ENCODE peak calls at places on chromosomes 12 and 14, in ten cellular contexts. H, I, W, F, D, A, V, G, J and K are unnamed samples. For H3K27me3, the result is how much of the 10 kb centered on the place peaks cover.

GRCh38 chr14:71966528-71966927 is 34.3 kb downstream of the RGS6 start:
- DNase-seq in H (no peak), I (no peak), W (no peak), F (no peak), D (no peak), A (no peak), V (no peak), G (no peak), J (no peak), K (no peak)

GRCh38 chr12:6367065-6367968 is 8.0 kb downstream of the SCNN1A start:
- DNase-seq in H (no peak), I (peak), W (no peak), F (no peak), D (no peak), A (no peak), V (no peak), G (no peak), J (no peak), K (no peak)

GRCh38 chr14:99595034-99595433 is 9.0 kb downstream of the CCDC85C start:
- DNase-seq in H (no peak), I (no peak), W (no peak), F (no peak), D (no peak), A (no peak), V (no peak), G (no peak), J (no peak), K (peak)

GRCh38 chr14:76953196-76953945 is 75.1 kb downstream of the IRF2BPL start:
- DNase-seq in H (peak), I (peak), W (peak), F (peak), D (peak), A (peak), V (peak), G (peak), J (peak), K (peak)

GRCh38 chr14:94675036-94675435 is 62.8 kb downstream of the SERPINA3 start:
- DNase-seq in H (no peak), I (no peak), W (peak), F (no peak), D (no peak), A (no peak), V (no peak), G (no peak), J (no peak), K (no peak)

GRCh38 chr12:48881652-48882324 is 16.1 kb upstream of the RND1 start:
- DNase-seq in H (no peak), I (no peak), W (no peak), F (no peak), D (no peak), A (no peak), V (no peak), G (no peak), J (no peak), K (no peak)

GRCh38 chr12:42587564-42588307 is 1.8 kb downstream of the PRICKLE1 start:
- DNase-seq in H (no peak), I (no peak), W (no peak), F (no peak), D (no peak), A (no peak), V (no peak), G (no peak), J (no peak), K (no peak)

GRCh38 chr14:101962503-101962874 is 1.9 kb upstream of the DYNC1H1 start:
- DNase-seq in H (peak), I (no peak), W (peak), F (no peak), D (peak), A (peak), V (peak), G (no peak), J (peak), K (no peak)

GRCh38 chr14:68733086-68733621 is 59.7 kb downstream of the ZFP36L1 start:
- DNase-seq in H (no peak), I (no peak), W (no peak), F (no peak), D (peak), A (no peak), V (no peak), G (no peak), J (peak), K (no peak)

GRCh38 chr14:58077621-58078020 is 74.4 kb downstream of the ARMH4 start:
- DNase-seq in H (no peak), I (no peak), W (no peak), F (peak), D (no peak), A (peak), V (no peak), G (peak), J (no peak), K (no peak)

GRCh38 chr12:57430117-57430930 is 519 bp downstream of the R3HDM2 start:
- DNase-seq in H (no peak), I (peak), W (no peak), F (peak), D (peak), A (peak), V (no peak), G (no peak), J (peak), K (no peak)

GRCh38 chr12:76003263-76003640 is 28.3 kb downstream of the PHLDA1 start:
- DNase-seq in H (no peak), I (no peak), W (no peak), F (peak), D (no peak), A (no peak), V (no peak), G (no peak), J (no peak), K (no peak)

GRCh38 chr12:52027085-52027843 is 20.5 kb downstream of the TAMALIN start:
- DNase-seq in H (no peak), I (no peak), W (peak), F (no peak), D (no peak), A (no peak), V (no peak), G (no peak), J (no peak), K (no peak)

GRCh38 chr14:30995674-30996073 is 29.8 kb upstream of the AP4S1 start:
- DNase-seq in H (no peak), I (no peak), W (no peak), F (no peak), D (no peak), A (no peak), V (no peak), G (no peak), J (no peak), K (no peak)

GRCh38 chr12:56522486-56523193 is 1.0 kb downstream of the RBMS2 start:
- DNase-seq in H (no peak), I (no peak), W (no peak), F (peak), D (no peak), A (peak), V (no peak), G (no peak), J (peak), K (no peak)

GRCh38 chr14:97056086-97056485 is 258.9 kb downstream of the VRK1 start:
- DNase-seq in H (no peak), I (no peak), W (no peak), F (peak), D (no peak), A (no peak), V (no peak), G (no peak), J (no peak), K (no peak)

GRCh38 chr12:16399110-16399509 is 51.7 kb downstream of the MGST1 start:
- DNase-seq in H (no peak), I (no peak), W (no peak), F (no peak), D (no peak), A (no peak), V (no peak), G (no peak), J (no peak), K (no peak)

GRCh38 chr12:16880864-16881285 is 274.9 kb upstream of the LMO3 start:
- DNase-seq in H (no peak), I (no peak), W (no peak), F (peak), D (no peak), A (no peak), V (peak), G (no peak), J (no peak), K (no peak)

GRCh38 chr14:68526420-68527105 is 266.3 kb downstream of the ZFP36L1 start:
- DNase-seq in H (no peak), I (no peak), W (no peak), F (no peak), D (no peak), A (peak), V (no peak), G (no peak), J (no peak), K (no peak)

GRCh38 chr14:90489306-90489705 is 92.5 kb downstream of the CALM1 start:
- DNase-seq in H (no peak), I (no peak), W (no peak), F (no peak), D (no peak), A (no peak), V (no peak), G (no peak), J (no peak), K (no peak)

GRCh38 chr12:91778938-91779400 is 366.7 kb downstream of the BTG1 start:
- DNase-seq in H (peak), I (no peak), W (peak), F (no peak), D (peak), A (peak), V (peak), G (peak), J (peak), K (peak)

GRCh38 chr12:108099778-108100177 is 29.3 kb upstream of the WSCD2 start:
- DNase-seq in H (no peak), I (no peak), W (no peak), F (no peak), D (no peak), A (no peak), V (no peak), G (no peak), J (no peak), K (no peak)

GRCh38 chr14:22797017-22797917 is 18.0 kb downstream of the SLC7A7 start:
- DNase-seq in H (no peak), I (no peak), W (no peak), F (peak), D (no peak), A (no peak), V (no peak), G (no peak), J (no peak), K (no peak)

GRCh38 chr14:24078146-24078545 is 6.8 kb downstream of the CPNE6 start:
- DNase-seq in H (no peak), I (no peak), W (no peak), F (no peak), D (no peak), A (no peak), V (no peak), G (no peak), J (no peak), K (no peak)

GRCh38 chr14:74983343-74983742 is 19.4 kb upstream of the EIF2B2 start:
- DNase-seq in H (no peak), I (no peak), W (no peak), F (no peak), D (no peak), A (no peak), V (no peak), G (no peak), J (peak), K (no peak)

GRCh38 chr12:46108721-46109120 is 118.3 kb upstream of the SCAF11 start:
- DNase-seq in H (no peak), I (no peak), W (no peak), F (no peak), D (no peak), A (no peak), V (no peak), G (no peak), J (no peak), K (peak)

GRCh38 chr14:49549881-49550280 is 36.3 kb downstream of the RPS29 start:
- DNase-seq in H (no peak), I (no peak), W (no peak), F (peak), D (no peak), A (peak), V (no peak), G (peak), J (peak), K (no peak)

GRCh38 chr14:55386037-55386798 is 25.4 kb downstream of the ATG14 start:
- DNase-seq in H (no peak), I (no peak), W (no peak), F (no peak), D (no peak), A (no peak), V (peak), G (no peak), J (no peak), K (no peak)

GRCh38 chr12:65741662-65742480 is 82.4 kb upstream of the HMGA2 start:
- DNase-seq in H (no peak), I (no peak), W (no peak), F (peak), D (no peak), A (peak), V (peak), G (no peak), J (no peak), K (peak)

GRCh38 chr14:37384870-37385596 is 187.3 kb downstream of the MIPOL1 start:
- DNase-seq in H (no peak), I (no peak), W (no peak), F (peak), D (no peak), A (no peak), V (no peak), G (no peak), J (no peak), K (no peak)

GRCh38 chr14:88379706-88380343 is 5.6 kb upstream of the SPATA7 start:
- DNase-seq in H (no peak), I (no peak), W (no peak), F (peak), D (no peak), A (no peak), V (no peak), G (no peak), J (no peak), K (no peak)

GRCh38 chr14:94342334-94342934 is 19.3 kb upstream of the SERPINA6 start:
- DNase-seq in H (peak), I (no peak), W (peak), F (no peak), D (peak), A (peak), V (peak), G (peak), J (peak), K (no peak)

GRCh38 chr12:121598672-121599287 is 18.0 kb upstream of the KDM2B start:
- DNase-seq in H (no peak), I (no peak), W (no peak), F (no peak), D (no peak), A (no peak), V (no peak), G (no peak), J (no peak), K (no peak)

GRCh38 chr14:103618999-103619398 is 10.0 kb upstream of the KLC1 start:
- DNase-seq in H (no peak), I (no peak), W (no peak), F (no peak), D (no peak), A (peak), V (no peak), G (no peak), J (peak), K (no peak)

GRCh38 chr12:104496336-104496735 is 39.6 kb downstream of the CHST11 start:
- DNase-seq in H (no peak), I (no peak), W (no peak), F (no peak), D (no peak), A (no peak), V (no peak), G (no peak), J (no peak), K (no peak)
- H3K4me3 ChIP-seq in H (no peak), I (no peak), W (no peak), F (no peak), D (no peak), A (no peak), V (no peak), G (no peak), J (no peak), K (no peak)

GRCh38 chr12:12033589-12034223 is 37.0 kb upstream of the BCL2L14 start:
- DNase-seq in H (no peak), I (no peak), W (no peak), F (no peak), D (no peak), A (no peak), V (no peak), G (no peak), J (no peak), K (no peak)
- TF ChIP-seq CTCF in H (no peak), I (peak), W (peak), F (no peak), D (no peak), A (no peak), V (no peak), G (no peak), J (no peak), K (no peak)

GRCh38 chr12:54967461-54967860 is 17.1 kb downstream of the TESPA1 start:
- DNase-seq in H (no peak), I (no peak), W (no peak), F (no peak), D (no peak), A (no peak), V (peak), G (no peak), J (peak), K (no peak)
- H3K27me3 ChIP-seq in H (half or more), I (under half), W (under half), F (under half), D (under half), A (under half), V (under half), G (under half), J (under half), K (under half)

GRCh38 chr12:72285861-72286260 is 13.7 kb downstream of the TRHDE start:
- DNase-seq in H (no peak), I (no peak), W (no peak), F (no peak), D (no peak), A (no peak), V (no peak), G (no peak), J (no peak), K (no peak)
- H3K4me3 ChIP-seq in H (no peak), I (no peak), W (no peak), F (no peak), D (no peak), A (no peak), V (no peak), G (no peak), J (no peak), K (no peak)

DNA sequence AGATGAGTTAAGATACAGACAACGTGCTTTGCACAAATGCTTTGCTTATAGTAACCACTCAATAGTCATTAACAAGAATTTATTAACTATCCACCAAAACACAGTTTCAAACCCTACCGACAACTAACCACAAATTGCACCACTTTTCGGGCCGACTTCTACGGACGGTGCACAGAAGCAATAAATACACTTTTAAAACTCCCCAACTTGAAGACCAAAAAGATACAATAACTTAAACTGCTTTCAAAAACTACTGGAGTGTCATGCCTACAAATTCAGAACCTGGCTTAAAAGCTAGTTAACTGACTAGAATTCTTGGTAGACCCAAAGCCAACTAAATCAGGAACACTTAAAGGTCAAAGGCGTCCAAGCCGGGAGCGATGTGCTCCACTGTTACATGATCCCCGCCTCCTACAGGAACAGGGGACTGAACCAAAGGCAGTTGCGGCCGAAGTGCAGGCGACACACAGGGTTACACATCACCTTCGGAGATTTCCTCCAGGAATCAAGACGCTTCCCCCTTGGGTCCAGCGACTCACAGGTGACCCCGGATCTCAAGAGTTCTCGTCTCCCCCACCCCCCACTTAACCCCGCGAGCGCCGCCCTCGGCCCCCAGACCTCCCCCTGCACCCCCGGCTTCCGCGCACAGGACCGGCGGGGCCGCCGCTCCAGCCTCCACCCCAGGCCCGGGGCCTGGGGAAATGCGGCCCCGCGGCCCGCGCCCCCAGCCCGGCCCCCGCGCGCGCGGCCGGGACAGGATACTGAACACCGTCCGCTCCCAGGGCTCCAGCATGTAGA is 507 bp downstream of the SPTSSA start:
- DNase-seq in H (peak), I (peak), W (peak), F (peak), D (peak), A (peak), V (peak), G (no peak), J (peak), K (no peak)
- TF ChIP-seq CTCF in H (no peak), I (no peak), W (no peak), F (no peak), D (no peak), A (no peak), V (no peak), G (no peak), J (no peak), K (no peak)